ENCODE peak calls at places on chromosomes 12 and 14, in eight cellular contexts. E, Y, G, W, K, I, F and O are unnamed samples. For H3K27me3, the result is how much of the 10 kb centered on the place peaks cover.

GRCh38 chr12:70849265-70849960 is 71.1 kb downstream of the PTPRR start:
- DNase-seq in E (no peak), Y (no peak), G (no peak), W (no peak), K (no peak), I (no peak), F (peak), O (no peak)

GRCh38 chr14:71048393-71048792 is 141.1 kb downstream of the PCNX1 start:
- DNase-seq in E (no peak), Y (no peak), G (no peak), W (no peak), K (no peak), I (no peak), F (no peak), O (no peak)

GRCh38 chr12:50672158-50672557 is 91.7 kb upstream of the ATF1 start:
- DNase-seq in E (no peak), Y (no peak), G (no peak), W (no peak), K (no peak), I (no peak), F (no peak), O (no peak)

GRCh38 chr12:16063728-16064127 is 152.6 kb downstream of the DERA start:
- DNase-seq in E (no peak), Y (no peak), G (no peak), W (no peak), K (no peak), I (no peak), F (no peak), O (no peak)

GRCh38 chr14:103109789-103110415 is 13.4 kb upstream of the TNFAIP2 start:
- DNase-seq in E (no peak), Y (no peak), G (no peak), W (no peak), K (peak), I (no peak), F (peak), O (no peak)

GRCh38 chr12:110176745-110177144 is 52.6 kb downstream of the IFT81 start:
- DNase-seq in E (no peak), Y (no peak), G (no peak), W (no peak), K (no peak), I (no peak), F (no peak), O (peak)

GRCh38 chr14:105064721-105065143 is 498 bp downstream of the GPR132 start:
- DNase-seq in E (no peak), Y (no peak), G (no peak), W (peak), K (no peak), I (peak), F (no peak), O (no peak)

GRCh38 chr12:82862069-82862841 is 175.5 kb downstream of the TMTC2 start:
- DNase-seq in E (no peak), Y (no peak), G (no peak), W (no peak), K (no peak), I (no peak), F (no peak), O (no peak)

GRCh38 chr12:6461401-6462233 is 8.9 kb downstream of the VAMP1 start:
- DNase-seq in E (peak), Y (no peak), G (no peak), W (peak), K (peak), I (peak), F (no peak), O (no peak)

GRCh38 chr14:61262082-61262481 is 19.1 kb downstream of the TMEM30B start:
- DNase-seq in E (no peak), Y (no peak), G (no peak), W (no peak), K (no peak), I (no peak), F (no peak), O (no peak)

GRCh38 chr12:22626429-22626828 is 1.5 kb downstream of the ETNK1 start:
- DNase-seq in E (no peak), Y (no peak), G (no peak), W (no peak), K (no peak), I (peak), F (no peak), O (no peak)

GRCh38 chr14:104563742-104564615 is 15.6 kb upstream of the C14orf180 start:
- DNase-seq in E (peak), Y (peak), G (peak), W (peak), K (peak), I (peak), F (peak), O (peak)

GRCh38 chr12:121804417-121805111 is 755 bp downstream of the SETD1B start:
- DNase-seq in E (no peak), Y (no peak), G (peak), W (peak), K (no peak), I (peak), F (no peak), O (peak)

GRCh38 chr14:55747186-55747585 is 167.2 kb downstream of the KTN1 start:
- DNase-seq in E (no peak), Y (no peak), G (no peak), W (no peak), K (no peak), I (no peak), F (no peak), O (no peak)

GRCh38 chr14:65732112-65732511 is 319.6 kb downstream of the FUT8 start:
- DNase-seq in E (no peak), Y (no peak), G (no peak), W (no peak), K (no peak), I (peak), F (no peak), O (no peak)

GRCh38 chr12:127239781-127240180 is 1027.2 kb upstream of the TMEM132C start:
- DNase-seq in E (no peak), Y (no peak), G (no peak), W (no peak), K (no peak), I (no peak), F (no peak), O (no peak)

GRCh38 chr14:38127784-38128183 is 79.9 kb upstream of the SSTR1 start:
- DNase-seq in E (no peak), Y (no peak), G (no peak), W (no peak), K (no peak), I (no peak), F (no peak), O (no peak)

GRCh38 chr12:111135293-111135832 is 215.0 kb upstream of the MYL2 start:
- DNase-seq in E (no peak), Y (no peak), G (no peak), W (no peak), K (no peak), I (no peak), F (no peak), O (no peak)

GRCh38 chr12:13666806-13667205 is 314.6 kb downstream of the GRIN2B start:
- DNase-seq in E (no peak), Y (no peak), G (no peak), W (no peak), K (no peak), I (no peak), F (no peak), O (no peak)

GRCh38 chr12:6941786-6942185 is 1.8 kb upstream of the RNU7-1 start:
- DNase-seq in E (no peak), Y (no peak), G (no peak), W (no peak), K (no peak), I (no peak), F (no peak), O (no peak)

GRCh38 chr14:50344116-50344775 is 32.1 kb downstream of the DMAC2L start:
- DNase-seq in E (no peak), Y (no peak), G (no peak), W (no peak), K (no peak), I (peak), F (no peak), O (no peak)

GRCh38 chr14:77186911-77187648 is 5.5 kb downstream of the TMEM63C start:
- DNase-seq in E (no peak), Y (no peak), G (no peak), W (peak), K (peak), I (no peak), F (peak), O (no peak)

GRCh38 chr12:100672075-100672592 is 98.7 kb downstream of the GAS2L3 start:
- DNase-seq in E (no peak), Y (peak), G (no peak), W (no peak), K (no peak), I (peak), F (peak), O (peak)

GRCh38 chr12:49086116-49086515 is 8.5 kb downstream of the DHH start:
- DNase-seq in E (no peak), Y (no peak), G (no peak), W (no peak), K (no peak), I (no peak), F (no peak), O (no peak)

GRCh38 chr14:55846852-55847471 is 267.0 kb downstream of the KTN1 start:
- DNase-seq in E (peak), Y (no peak), G (no peak), W (peak), K (peak), I (no peak), F (no peak), O (peak)

GRCh38 chr14:99391671-99392070 is 89.0 kb downstream of the SETD3 start:
- DNase-seq in E (no peak), Y (no peak), G (no peak), W (no peak), K (no peak), I (no peak), F (no peak), O (no peak)

GRCh38 chr12:82655751-82656150 is 31.0 kb upstream of the TMTC2 start:
- DNase-seq in E (no peak), Y (no peak), G (no peak), W (no peak), K (no peak), I (no peak), F (no peak), O (no peak)

GRCh38 chr14:54773171-54774006 is 129.2 kb downstream of the GCH1 start:
- DNase-seq in E (peak), Y (peak), G (peak), W (peak), K (peak), I (peak), F (peak), O (peak)

GRCh38 chr12:31876568-31877424 is 82.4 kb upstream of the RESF1 start:
- DNase-seq in E (no peak), Y (no peak), G (peak), W (no peak), K (peak), I (no peak), F (no peak), O (no peak)

GRCh38 chr14:22721213-22721612 is 45.3 kb upstream of the OXA1L start:
- DNase-seq in E (no peak), Y (no peak), G (no peak), W (no peak), K (no peak), I (no peak), F (no peak), O (no peak)

GRCh38 chr12:108532061-108532848 is 17.2 kb downstream of the FICD start:
- DNase-seq in E (no peak), Y (no peak), G (no peak), W (no peak), K (no peak), I (no peak), F (no peak), O (no peak)

GRCh38 chr14:51419685-51420084 is 179.6 kb downstream of the TMX1 start:
- DNase-seq in E (no peak), Y (no peak), G (no peak), W (no peak), K (no peak), I (no peak), F (no peak), O (no peak)

GRCh38 chr12:79689477-79690155 is 1.1 kb downstream of the PAWR start:
- DNase-seq in E (no peak), Y (no peak), G (peak), W (no peak), K (peak), I (peak), F (peak), O (peak)

GRCh38 chr12:24822121-24822899 is 126.6 kb downstream of the BCAT1 start:
- DNase-seq in E (no peak), Y (no peak), G (no peak), W (no peak), K (no peak), I (peak), F (no peak), O (no peak)

GRCh38 chr12:122197612-122197966 is 5.9 kb upstream of the B3GNT4 start:
- DNase-seq in E (no peak), Y (no peak), G (no peak), W (no peak), K (no peak), I (no peak), F (no peak), O (no peak)

GRCh38 chr14:102949062-102949800 is 26.8 kb downstream of the AMN start:
- DNase-seq in E (no peak), Y (no peak), G (no peak), W (no peak), K (no peak), I (no peak), F (no peak), O (no peak)

GRCh38 chr12:116406529-116406928 is 129.0 kb upstream of the MED13L start:
- DNase-seq in E (peak), Y (no peak), G (peak), W (peak), K (peak), I (peak), F (peak), O (peak)
- TF ChIP-seq CTCF in E (peak), Y (no peak), G (peak), W (no peak), K (no peak), I (peak), F (peak), O (peak)

GRCh38 chr12:77323778-77324415 is 258.5 kb upstream of the E2F7 start:
- DNase-seq in E (no peak), Y (no peak), G (no peak), W (no peak), K (no peak), I (no peak), F (no peak), O (no peak)
- H3K27me3 ChIP-seq in E (under half), Y (under half), G (under half), W (under half), K (under half), I (under half), F (under half), O (under half)

DNA sequence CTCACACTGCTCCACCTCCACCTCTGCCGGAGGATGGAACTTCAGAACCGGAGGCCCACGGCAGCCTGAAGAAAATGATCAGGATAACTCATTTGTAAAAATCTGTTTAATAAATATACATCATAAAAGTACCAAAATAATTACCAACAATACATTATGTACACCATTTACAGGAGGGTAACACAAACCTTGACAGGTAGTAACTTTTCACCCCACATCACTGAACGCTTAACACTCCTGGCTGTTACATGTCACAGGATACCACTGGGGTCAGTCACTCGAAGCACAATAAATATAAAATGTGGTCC is 3.2 kb downstream of the NFKBIA start:
- DNase-seq in E (no peak), Y (no peak), G (no peak), W (no peak), K (no peak), I (no peak), F (no peak), O (no peak)
- H3K4me3 ChIP-seq in E (peak), Y (peak), G (peak), W (peak), K (peak), I (peak), F (no peak), O (no peak)

GRCh38 chr12:81270385-81270784 is 192.5 kb downstream of the ACSS3 start:
- DNase-seq in E (no peak), Y (no peak), G (no peak), W (no peak), K (no peak), I (no peak), F (no peak), O (no peak)
- TF ChIP-seq CTCF in E (no peak), Y (no peak), G (no peak), W (no peak), K (no peak), I (no peak), F (no peak), O (no peak)

GRCh38 chr12:47900480-47901129 is 4.2 kb downstream of the VDR start:
- DNase-seq in E (no peak), Y (no peak), G (no peak), W (peak), K (no peak), I (no peak), F (peak), O (no peak)
- H3K27me3 ChIP-seq in E (under half), Y (under half), G (half or more), W (under half), K (under half), I (under half), F (under half), O (under half)

GRCh38 chr12:46549527-46550265 is 177.1 kb upstream of the SLC38A2 start:
- DNase-seq in E (no peak), Y (no peak), G (no peak), W (no peak), K (no peak), I (no peak), F (no peak), O (no peak)
- H3K4me3 ChIP-seq in E (no peak), Y (no peak), G (no peak), W (no peak), K (no peak), I (no peak), F (no peak), O (no peak)